ENCODE peak calls at places on chromosomes 4 and X, in four cellular contexts. Z is CD8-positive, alpha-beta T cell; I is fibroblast of lung; C is cardiac fibroblast. H is an unnamed sample.
A peak's percentile ranks its signal among the peaks of the same experiment; 100 is the strongest.

GRCh38 chr4:125762537-125762936 is 447.8 kb downstream of the FAT4 start:
- DNase-seq in Z (no peak), I (no peak), C (peak; percentile 9), H (no peak)

GRCh38 chr4:57443308-57444243 is 333.4 kb upstream of the IGFBP7 start:
- DNase-seq in Z (no peak), I (no peak), C (no peak), H (no peak)

GRCh38 chrX:97616883-97617510 is 733.3 kb downstream of the RPA4 start:
- DNase-seq in Z (no peak), I (peak; percentile 71), C (peak; percentile 69), H (peak; percentile 53)

GRCh38 chr4:185099024-185099682 is 43.9 kb upstream of the SLC25A4 start:
- DNase-seq in Z (no peak), I (no peak), C (no peak), H (no peak)

GRCh38 chr4:169098054-169098896 is 88.2 kb upstream of the CBR4 start:
- DNase-seq in Z (no peak), I (peak; percentile 69), C (peak; percentile 62), H (no peak)

GRCh38 chrX:141341341-141341740 is 99.0 kb upstream of the SPANXC start:
- DNase-seq in Z (no peak), I (peak; percentile 88), C (peak; percentile 77), H (peak; percentile 16)

GRCh38 chrX:40175416-40176255 is 77.9 kb upstream of the BCOR start:
- DNase-seq in Z (peak; percentile 70), I (peak; percentile 57), C (peak; percentile 58), H (peak; percentile 18)

GRCh38 chr4:7812921-7813320 is 126.7 kb downstream of the AFAP1 start:
- DNase-seq in Z (no peak), I (no peak), C (no peak), H (no peak)

GRCh38 chrX:10568428-10568827 is 52.0 kb downstream of the MID1 start:
- DNase-seq in Z (no peak), I (peak; percentile 10), C (no peak), H (no peak)

H was measured in MG63.